ENCODE peak calls at places on chromosome 21, in six cellular contexts. C is HCT116, E is MM.1S, H is PC-3, N is SK-N-SH, S is Karpas-422. P is an unnamed sample.

GRCh38 chr21:23162213-23162946 is 2164.2 kb downstream of the NCAM2 start:
- DNase-seq in C (no peak), E (peak; percentile 19), H (peak; percentile 82), N (no peak), S (no peak), P (no peak)

GRCh38 chr21:25862596-25862995 is 127.8 kb downstream of the GABPA start:
- DNase-seq in C (peak; percentile 18), E (peak; percentile 42), H (peak; percentile 74), N (no peak), S (peak; percentile 84), P (peak; percentile 46)

GRCh38 chr21:38944903-38945302 is 139.2 kb downstream of the ETS2 start:
- DNase-seq in C (no peak), E (no peak), H (no peak), N (no peak), S (no peak), P (no peak)

GRCh38 chr21:38171723-38172344 is 85.0 kb upstream of the KCNJ15 start:
- DNase-seq in C (no peak), E (no peak), H (peak; percentile 55), N (no peak), S (no peak), P (peak; percentile 53)

GRCh38 chr21:17512245-17513213 is at the start of gene CXADR:
- DNase-seq in C (peak; percentile 71), E (peak; percentile 95), H (peak; percentile 81), N (peak; percentile 93), S (no peak), P (peak; percentile 32)

GRCh38 chr21:18913914-18914313 is 510.3 kb upstream of the TMPRSS15 start:
- DNase-seq in C (no peak), E (no peak), H (no peak), N (no peak), S (no peak), P (no peak)

GRCh38 chr21:38136201-38136600 is 120.6 kb upstream of the KCNJ15 start:
- DNase-seq in C (no peak), E (no peak), H (peak; percentile 46), N (no peak), S (no peak), P (peak; percentile 73)

GRCh38 chr21:36785615-36786014 is 86.7 kb downstream of the SIM2 start:
- DNase-seq in C (no peak), E (no peak), H (no peak), N (no peak), S (no peak), P (no peak)

GRCh38 chr21:18529253-18529652 is 125.7 kb upstream of the TMPRSS15 start:
- DNase-seq in C (no peak), E (no peak), H (peak; percentile 89), N (no peak), S (no peak), P (peak; percentile 0)

GRCh38 chr21:41186763-41187536 is 19.0 kb downstream of the BACE2 start:
- DNase-seq in C (no peak), E (no peak), H (no peak), N (no peak), S (no peak), P (no peak)

GRCh38 chr21:36584980-36585940 is 105.3 kb upstream of the CLDN14 start:
- DNase-seq in C (no peak), E (peak; percentile 48), H (peak; percentile 57), N (no peak), S (peak; percentile 62), P (no peak)

GRCh38 chr21:40967771-40968170 is 120.8 kb upstream of the DSCAM start:
- DNase-seq in C (no peak), E (no peak), H (no peak), N (no peak), S (no peak), P (no peak)

GRCh38 chr21:25421327-25422028 is 185.8 kb downstream of the MRPL39 start:
- DNase-seq in C (no peak), E (peak; percentile 47), H (peak; percentile 78), N (no peak), S (peak; percentile 88), P (peak; percentile 65)

GRCh38 chr21:41630249-41630648 is 122.3 kb upstream of the TMPRSS2 start:
- DNase-seq in C (peak; percentile 86), E (no peak), H (peak; percentile 100), N (no peak), S (no peak), P (peak; percentile 100)

GRCh38 chr21:40512590-40512989 is 334.4 kb downstream of the DSCAM start:
- DNase-seq in C (no peak), E (peak; percentile 31), H (peak; percentile 45), N (peak; percentile 33), S (peak; percentile 47), P (no peak)

GRCh38 chr21:20998456-20998789 is 214 bp downstream of the NCAM2 start:
- DNase-seq in C (no peak), E (no peak), H (no peak), N (no peak), S (no peak), P (no peak)

GRCh38 chr21:38959686-38960049 is 153.9 kb downstream of the ETS2 start:
- DNase-seq in C (no peak), E (no peak), H (no peak), N (no peak), S (no peak), P (no peak)

GRCh38 chr21:32834825-32835224 is 63.3 kb upstream of the PAXBP1 start:
- DNase-seq in C (no peak), E (no peak), H (no peak), N (no peak), S (no peak), P (no peak)

GRCh38 chr21:33036430-33037162 is 10.9 kb downstream of the OLIG2 start:
- DNase-seq in C (no peak), E (peak; percentile 92), H (peak; percentile 57), N (no peak), S (no peak), P (peak; percentile 82)

GRCh38 chr21:42833439-42833815 is 45.9 kb downstream of the WDR4 start:
- DNase-seq in C (peak; percentile 10), E (peak; percentile 38), H (peak; percentile 74), N (peak; percentile 77), S (peak; percentile 72), P (no peak)

GRCh38 chr21:42829417-42829816 is 49.9 kb downstream of the WDR4 start:
- DNase-seq in C (no peak), E (no peak), H (no peak), N (no peak), S (no peak), P (no peak)

GRCh38 chr21:42829954-42830353 is 49.4 kb downstream of the WDR4 start:
- DNase-seq in C (no peak), E (no peak), H (no peak), N (no peak), S (peak; percentile 48), P (no peak)

GRCh38 chr21:42827588-42827987 is 51.8 kb downstream of the WDR4 start:
- DNase-seq in C (no peak), E (no peak), H (no peak), N (no peak), S (peak; percentile 39), P (no peak)

GRCh38 chr21:42830456-42831455 is 48.6 kb downstream of the WDR4 start:
- DNase-seq in C (no peak), E (no peak), H (peak; percentile 19), N (no peak), S (peak; percentile 64), P (no peak)
- H3K9me2 ChIP-seq in C (no peaks in the 10 kb centered on the region), E (no peaks in the 10 kb centered on the region), H (no peaks in the 10 kb centered on the region), N (no peaks in the 10 kb centered on the region), S (no peaks in the 10 kb centered on the region), P (no peaks in the 10 kb centered on the region)

DNA sequence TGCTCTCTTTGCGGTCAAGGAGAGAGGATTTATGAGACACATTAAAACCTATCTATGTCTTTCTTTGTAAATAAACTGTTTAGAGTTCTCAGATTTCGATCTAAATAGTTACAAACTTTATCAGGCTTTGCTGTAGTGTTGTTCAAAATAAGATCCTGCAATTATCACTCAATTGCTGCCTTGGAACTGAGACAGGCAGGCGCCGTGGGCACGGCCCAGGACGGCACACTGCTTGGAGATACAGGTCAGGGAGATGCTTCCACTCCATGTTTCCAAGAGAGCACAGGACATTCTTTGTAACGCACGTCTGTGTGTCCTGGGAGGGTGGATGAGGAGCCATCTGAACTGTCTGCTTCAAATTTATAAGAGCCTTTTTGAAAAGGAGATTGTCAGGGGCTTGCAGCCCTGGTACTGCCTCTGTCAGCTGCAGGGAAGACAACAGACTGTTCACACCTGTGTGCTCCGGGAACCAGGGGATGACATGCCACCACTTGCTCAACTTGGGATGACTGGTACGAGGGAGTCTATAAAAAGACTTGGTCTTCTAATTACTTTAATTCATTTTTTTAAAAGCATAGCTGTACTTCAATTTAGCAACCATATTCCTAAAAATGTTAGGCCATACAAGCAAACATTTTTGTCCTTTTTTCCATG is 472.9 kb upstream of the RUNX1 start:
- DNase-seq in C (no peak), E (no peak), H (no peak), N (no peak), S (no peak), P (no peak)
- H3K9ac ChIP-seq in C (no peak overlapping the region), E (no peak overlapping the region), H (no peak overlapping the region), N (no peak overlapping the region), S (no peak overlapping the region), P (no peak overlapping the region)

GRCh38 chr21:34075099-34075425 is 1.7 kb downstream of the MRPS6 start:
- DNase-seq in C (no peak), E (no peak), H (no peak), N (no peak), S (no peak), P (no peak)

GRCh38 chr21:34072145-34073031 is 990 bp upstream of the MRPS6 start:
- DNase-seq in C (no peak), E (no peak), H (peak; percentile 27), N (no peak), S (no peak), P (peak; percentile 65)

GRCh38 chr21:34074283-34075098 is 1.1 kb downstream of the MRPS6 start:
- DNase-seq in C (no peak), E (no peak), H (peak; percentile 32), N (peak; percentile 20), S (peak; percentile 59), P (peak; percentile 52)

GRCh38 chr21:34073032-34073748 is at the start of the genes MRPS6 and SLC5A3:
- DNase-seq in C (peak; percentile 54), E (peak; percentile 97), H (peak; percentile 83), N (peak; percentile 94), S (peak; percentile 93), P (peak; percentile 95)

GRCh38 chr21:34073749-34074282 is 438 bp downstream of the MRPS6 start:
- DNase-seq in C (no peak), E (peak; percentile 56), H (peak; percentile 34), N (peak; percentile 76), S (peak; percentile 75), P (peak; percentile 68)
- H3K9me2 ChIP-seq in C (no peaks in the 10 kb centered on the region), E (no peaks in the 10 kb centered on the region), H (no peaks in the 10 kb centered on the region), N (no peaks in the 10 kb centered on the region), S (no peaks in the 10 kb centered on the region), P (no peaks in the 10 kb centered on the region)

DNA sequence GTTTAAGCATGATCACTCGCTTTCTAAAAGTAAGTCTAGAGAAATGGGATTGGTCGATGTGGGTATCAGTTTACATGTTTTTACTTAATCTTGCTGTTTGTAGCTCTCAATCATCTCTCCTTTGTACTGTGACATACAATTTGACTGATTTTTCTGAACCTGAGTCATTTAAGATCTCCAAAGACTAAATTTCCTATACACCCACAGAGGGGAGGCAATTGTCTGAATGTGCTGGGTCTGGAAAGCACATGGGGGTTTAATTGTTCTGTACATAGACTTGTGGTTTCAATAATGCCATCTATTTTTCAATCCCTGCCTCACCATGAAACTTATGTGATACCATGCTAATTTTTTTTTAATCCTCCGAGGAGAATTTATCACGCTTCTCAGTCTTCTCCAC is 65.8 kb downstream of the USP25 start:
- DNase-seq in C (no peak), E (no peak), H (no peak), N (no peak), S (no peak), P (no peak)
- H3K9ac ChIP-seq in C (no peak overlapping the region), E (no peak overlapping the region), H (no peak overlapping the region), N (no peak overlapping the region), S (no peak overlapping the region), P (no peak overlapping the region)